ENCODE peak calls at places on chromosomes 3 and 15, in six cellular contexts. W is astrocyte, Z is SJSA1, F is colonic mucosa, J is left lung, A is GM23248. S is an unnamed sample. For H3K4me1, the result is how much of the 10 kb centered on the place peaks cover.

GRCh38 chr3:188673509-188674239 is 498.1 kb upstream of the TPRG1 start:
- DNase-seq in Z (peak), A (peak), W (peak), F (no peak), J (no peak), S (no peak)

GRCh38 chr3:147299656-147300055 is 106.7 kb downstream of the ZIC4 start:
- DNase-seq in F (no peak), J (no peak), Z (no peak), W (peak), A (peak), S (no peak)

GRCh38 chr3:29683306-29683993 is 402.6 kb downstream of the RBMS3 start:
- DNase-seq in A (peak), J (no peak), F (no peak), Z (peak), W (peak), S (no peak)

GRCh38 chr3:117052356-117052755 is 342.8 kb downstream of the TUSC7 start:
- DNase-seq in Z (no peak), J (no peak), F (no peak), A (peak), W (peak), S (no peak)

GRCh38 chr3:66144792-66145733 is 75.7 kb upstream of the SLC25A26 start:
- DNase-seq in A (peak), J (no peak), W (peak), Z (no peak), F (no peak), S (no peak)

GRCh38 chr15:66785637-66786036 is 83.6 kb downstream of the SMAD6 start:
- DNase-seq in Z (peak), F (no peak), A (peak), J (no peak), W (peak), S (no peak)

GRCh38 chr15:23881299-23881698 is 194.2 kb upstream of the NDN start:
- DNase-seq in F (no peak), W (no peak), A (no peak), J (no peak), Z (no peak), S (no peak)

GRCh38 chr3:16441306-16441898 is 72.1 kb downstream of the RFTN1 start:
- DNase-seq in Z (peak), F (no peak), W (peak), A (peak), J (no peak), S (no peak)

GRCh38 chr3:377158-377561 is 180.6 kb downstream of the CHL1 start:
- DNase-seq in Z (no peak), W (peak), F (no peak), A (peak), J (no peak), S (peak)

GRCh38 chr3:151171145-151171544 is 31.9 kb downstream of the GPR171 start:
- DNase-seq in J (no peak), A (no peak), W (no peak), Z (no peak), F (peak), S (peak)

GRCh38 chr3:41200669-41201021 is 1.3 kb downstream of the CTNNB1 start:
- DNase-seq in W (peak), A (peak), F (peak), Z (peak), J (no peak), S (peak)

GRCh38 chr3:196778755-196779154 is 39.1 kb downstream of the PAK2 start:
- DNase-seq in F (no peak), W (peak), A (peak), J (no peak), Z (peak), S (no peak)

GRCh38 chr3:49017646-49017977 is 768 bp downstream of the DALRD3 start:
- DNase-seq in A (peak), F (peak), W (no peak), J (no peak), Z (peak), S (peak)

GRCh38 chr3:53218136-53218535 is 37.7 kb downstream of the TKT start:
- DNase-seq in A (no peak), F (no peak), W (no peak), J (no peak), Z (no peak), S (no peak)

GRCh38 chr3:154384504-154384903 is 45.5 kb downstream of the GPR149 start:
- DNase-seq in F (no peak), W (no peak), J (no peak), Z (no peak), A (no peak), S (no peak)

GRCh38 chr15:38252481-38253311 is at the start of gene SPRED1:
- DNase-seq in F (peak), J (peak), W (no peak), A (peak), Z (no peak), S (peak)

GRCh38 chr3:108388136-108389132 is 92.1 kb downstream of the HHLA2 start:
- DNase-seq in W (peak), Z (no peak), J (no peak), F (no peak), A (peak), S (no peak)

GRCh38 chr3:146271180-146271579 is 20.3 kb upstream of the PLSCR4 start:
- DNase-seq in Z (no peak), J (no peak), A (no peak), W (no peak), F (no peak), S (no peak)

GRCh38 chr3:61862614-61863289 is 301.4 kb downstream of the PTPRG start:
- DNase-seq in A (no peak), W (no peak), J (peak), Z (no peak), F (no peak), S (no peak)

GRCh38 chr3:193470710-193471109 is 84.0 kb downstream of the ATP13A4 start:
- DNase-seq in F (no peak), J (no peak), A (no peak), Z (no peak), W (no peak), S (peak)

GRCh38 chr3:196414469-196414868 is 17.8 kb downstream of the UBXN7 start:
- DNase-seq in W (peak), F (no peak), A (peak), J (no peak), Z (no peak), S (no peak)

GRCh38 chr3:189340680-189341460 is 169.1 kb downstream of the TPRG1 start:
- DNase-seq in A (no peak), W (no peak), F (peak), J (no peak), Z (no peak), S (no peak)

GRCh38 chr3:46378426-46378942 is 7.7 kb downstream of the CCR5 start:
- DNase-seq in Z (no peak), A (peak), W (peak), J (peak), F (peak), S (peak)

GRCh38 chr3:10524799-10525301 is 19.5 kb upstream of the ATP2B2 start:
- DNase-seq in A (no peak), Z (no peak), J (no peak), W (no peak), F (no peak), S (no peak)

GRCh38 chr15:99282129-99282528 is 30.8 kb downstream of the LRRC28 start:
- DNase-seq in Z (no peak), W (no peak), J (no peak), F (no peak), A (no peak), S (peak)

GRCh38 chr3:159938712-159939111 is 49.9 kb upstream of the IL12A start:
- DNase-seq in A (peak), W (peak), F (no peak), Z (no peak), J (no peak), S (no peak)

GRCh38 chr3:159936541-159936940 is 52.1 kb upstream of the IL12A start:
- DNase-seq in J (no peak), A (peak), Z (no peak), F (no peak), W (no peak), S (no peak)

GRCh38 chr3:159945930-159946329 is 42.7 kb upstream of the IL12A start:
- DNase-seq in W (no peak), A (no peak), F (no peak), J (no peak), Z (no peak), S (no peak)

GRCh38 chr3:159937561-159937960 is 51.1 kb upstream of the IL12A start:
- DNase-seq in F (no peak), A (no peak), Z (no peak), W (no peak), J (no peak), S (no peak)

DNA sequence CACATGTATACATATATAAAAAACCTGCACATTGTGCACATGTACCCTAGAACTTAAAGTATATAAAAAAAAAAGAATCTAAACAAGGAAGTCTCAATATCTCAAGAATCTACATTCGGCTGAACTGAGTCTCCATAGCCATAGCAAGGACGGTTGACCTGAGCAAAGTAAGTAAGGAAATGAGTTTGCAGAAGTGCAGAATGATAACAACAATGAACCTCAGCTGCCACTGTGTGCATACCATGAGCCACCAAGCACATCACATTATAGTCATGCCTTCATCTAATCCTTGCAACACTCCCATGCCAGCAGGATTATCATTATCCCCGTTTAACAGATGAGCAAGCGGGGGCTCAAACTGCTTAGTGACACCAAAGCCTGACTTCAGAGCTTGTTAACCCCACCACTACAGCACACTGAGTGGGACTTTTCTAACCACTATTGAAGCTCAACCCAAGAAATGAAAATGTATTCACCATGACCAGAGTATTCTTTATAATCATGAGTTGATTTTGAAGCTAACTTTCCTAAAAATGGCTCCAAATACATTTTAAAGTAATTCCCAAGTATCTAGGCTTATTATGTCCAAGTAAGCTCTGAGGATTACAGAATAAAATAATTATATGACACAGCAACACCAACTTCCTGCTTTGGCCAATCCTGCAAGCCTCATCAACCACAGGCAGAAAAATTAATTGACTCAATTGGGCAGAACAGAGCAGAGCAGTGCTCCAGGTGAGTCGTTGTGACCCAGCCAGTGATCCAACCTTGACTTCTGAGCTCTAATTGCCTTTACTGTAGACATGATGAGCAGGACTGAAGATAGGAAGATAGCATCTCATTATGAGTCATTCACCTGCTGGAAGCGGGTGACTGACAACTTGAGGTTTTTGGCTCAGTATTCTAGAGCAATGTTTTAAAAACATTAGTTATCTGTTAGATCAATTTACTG is 47.3 kb upstream of the IL12A start:
- DNase-seq in J (no peak), Z (no peak), W (no peak), F (no peak), A (peak), S (no peak)
- H3K4me1 ChIP-seq in J (under half), Z (under half), W (under half), F (under half), A (under half), S (under half)

DNA sequence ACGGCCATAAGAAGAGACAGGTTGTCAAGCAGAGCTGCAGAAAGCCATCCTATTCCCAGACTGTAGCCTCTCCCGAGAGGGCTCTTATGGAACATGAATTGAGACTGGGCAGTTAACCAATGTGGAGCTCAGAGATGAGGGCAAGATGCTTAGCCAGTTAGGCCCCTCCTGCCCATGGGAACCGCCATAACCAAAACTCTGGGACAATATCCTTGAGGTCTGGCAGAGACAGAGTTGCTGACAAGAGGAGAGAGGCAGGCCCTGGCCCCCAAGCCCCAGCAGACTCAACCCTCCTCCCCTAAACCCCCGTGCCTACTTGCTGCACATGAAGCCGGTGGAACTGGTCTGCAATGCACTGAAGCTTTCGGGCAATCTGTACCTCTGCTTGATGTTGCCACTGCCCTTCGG is 4.8 kb downstream of the BMF start:
- DNase-seq in W (no peak), F (no peak), J (no peak), Z (no peak), A (peak), S (no peak)
- H3K27ac ChIP-seq in W (no peak), F (peak), J (peak), Z (peak), A (peak), S (peak)

GRCh38 chr15:92920595-92921169 is 20.6 kb downstream of the CHD2 start:
- DNase-seq in Z (no peak), J (no peak), F (no peak), W (no peak), A (peak), S (peak)

GRCh38 chr15:92921215-92922131 is 21.3 kb downstream of the CHD2 start:
- DNase-seq in F (no peak), A (peak), J (no peak), Z (no peak), W (peak), S (peak)

GRCh38 chr15:92924216-92924615 is 24.1 kb downstream of the CHD2 start:
- DNase-seq in Z (no peak), W (no peak), J (no peak), F (no peak), A (no peak), S (no peak)

GRCh38 chr15:92925409-92925808 is 25.3 kb downstream of the CHD2 start:
- DNase-seq in F (no peak), Z (no peak), W (no peak), A (no peak), J (no peak), S (peak)

GRCh38 chr15:92922405-92923002 is 22.4 kb downstream of the CHD2 start:
- DNase-seq in Z (no peak), F (no peak), W (no peak), A (no peak), J (no peak), S (no peak)
- H3K4me3 ChIP-seq in Z (no peak), F (no peak), W (no peak), A (peak), J (no peak), S (no peak)

DNA sequence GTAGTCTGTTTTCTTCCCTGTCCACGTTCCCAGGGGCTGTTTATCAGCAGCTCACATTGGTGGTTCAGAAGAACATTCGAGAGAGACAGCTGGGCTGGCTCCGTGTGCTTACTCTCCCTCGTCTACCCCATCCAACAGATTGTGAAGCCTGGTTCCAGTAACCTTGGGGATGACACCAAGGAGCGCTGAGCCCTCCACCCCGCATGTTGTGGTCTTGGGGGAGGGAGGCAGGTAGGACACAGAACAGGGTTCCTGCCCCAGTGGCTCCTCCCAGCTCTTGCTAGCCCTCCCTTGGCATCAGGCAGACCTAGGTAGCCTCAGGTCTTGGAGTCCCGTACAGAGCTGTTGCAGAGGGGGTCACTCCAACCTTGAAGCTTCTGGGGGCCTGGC is 33.1 kb downstream of the KLF13 start:
- DNase-seq in F (peak), Z (no peak), W (no peak), A (no peak), J (no peak), S (peak)
- H3K4me1 ChIP-seq in F (half or more), Z (under half), W (under half), A (under half), J (half or more), S (under half)

GRCh38 chr15:74444106-74445062 is 10.6 kb upstream of the SEMA7A start:
- DNase-seq in J (no peak), F (no peak), Z (no peak), A (no peak), W (no peak), S (no peak)

GRCh38 chr15:74441248-74441939 is 7.6 kb upstream of the SEMA7A start:
- DNase-seq in W (no peak), Z (no peak), F (no peak), J (no peak), A (no peak), S (no peak)

GRCh38 chr15:74442063-74442462 is 8.3 kb upstream of the SEMA7A start:
- DNase-seq in Z (no peak), F (no peak), A (no peak), W (no peak), J (no peak), S (no peak)

GRCh38 chr15:74442604-74443003 is 8.8 kb upstream of the SEMA7A start:
- DNase-seq in A (no peak), Z (no peak), F (no peak), J (no peak), W (no peak), S (no peak)

DNA sequence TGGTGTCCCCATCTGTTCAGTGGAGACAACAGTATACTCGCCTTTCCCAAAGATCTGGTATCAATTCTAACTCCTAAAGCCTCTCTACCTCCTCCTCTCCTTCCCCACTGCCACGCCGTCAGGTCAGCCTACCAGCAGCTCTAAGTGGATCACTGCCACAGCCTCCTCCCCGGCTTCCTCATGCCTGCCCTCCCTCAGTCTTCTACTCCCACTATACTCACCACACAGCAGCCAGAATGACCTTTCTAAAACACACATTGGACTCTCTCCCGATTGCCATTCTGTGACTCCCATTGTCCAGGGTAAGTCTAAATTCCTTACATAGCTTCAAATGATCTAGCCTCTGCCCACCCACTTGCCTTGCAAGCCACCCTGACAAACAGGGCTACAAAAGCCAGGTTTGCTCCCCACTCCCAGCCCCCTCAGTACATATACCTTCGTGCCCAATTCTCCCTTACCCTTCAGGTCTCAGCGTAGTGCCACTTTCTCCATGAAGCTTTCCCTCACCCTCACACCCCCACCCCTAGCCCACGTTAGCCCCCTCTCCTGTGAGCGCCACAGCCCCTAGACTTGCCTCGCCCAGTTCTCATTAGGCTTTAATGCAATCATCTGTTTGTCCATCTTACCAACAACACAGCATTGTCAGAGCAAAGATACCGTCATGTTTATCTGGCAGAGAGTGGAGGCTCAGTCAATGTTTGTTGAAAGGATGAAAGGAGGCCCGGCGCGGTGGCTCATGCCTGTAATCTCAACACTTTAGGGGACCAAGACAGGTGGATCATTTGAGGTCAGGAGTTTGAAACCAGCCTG is 9.5 kb upstream of the SEMA7A start:
- DNase-seq in J (no peak), A (peak), W (peak), Z (peak), F (no peak), S (no peak)
- H3K27ac ChIP-seq in J (no peak), A (peak), W (no peak), Z (no peak), F (no peak), S (no peak)

S was measured in small intestine.